ENCODE peak calls at places on chromosomes 2 and 18, in five cellular contexts. N is uterus, E is stomach, J is K562, M is esophagus squamous epithelium. V is an unnamed sample.

GRCh38 chr2:106869512-106870276 is 16.3 kb downstream of the ST6GAL2 start:
- DNase-seq in M (no peak), J (no peak), N (no peak), E (no peak), V (peak; percentile 80)

GRCh38 chr2:205964111-205964761 is 121.7 kb downstream of the INO80D start:
- DNase-seq in J (no peak), M (no peak), E (no peak), N (no peak), V (no peak)

GRCh38 chr2:216665717-216666116 is 29.6 kb downstream of the IGFBP5 start:
- DNase-seq in N (no peak), M (no peak), E (peak; percentile 37), J (no peak), V (no peak)

GRCh38 chr18:8615397-8616025 is 6.3 kb downstream of the RAB12 start:
- DNase-seq in M (no peak), J (peak; percentile 51), N (peak; percentile 35), E (no peak), V (no peak)

GRCh38 chr2:214311931-214312749 is 98.7 kb upstream of the VWC2L start:
- DNase-seq in E (no peak), N (no peak), J (no peak), M (no peak), V (no peak)

GRCh38 chr18:8661754-8662573 is 43.4 kb upstream of the MTCL1 start:
- DNase-seq in N (no peak), J (no peak), E (peak; percentile 37), M (no peak), V (no peak)

GRCh38 chr2:151774506-151774905 is 40.2 kb upstream of the NEB start:
- DNase-seq in E (no peak), N (no peak), J (no peak), M (no peak), V (no peak)

GRCh38 chr18:44837491-44838185 is 156.9 kb downstream of the SETBP1 start:
- DNase-seq in M (no peak), J (no peak), N (no peak), E (no peak), V (no peak)

GRCh38 chr2:216833076-216833475 is 26.8 kb downstream of the TNP1 start:
- DNase-seq in J (no peak), M (no peak), N (no peak), E (no peak), V (no peak)

GRCh38 chr2:211673054-211673628 is 865.5 kb downstream of the ERBB4 start:
- DNase-seq in J (no peak), E (no peak), N (no peak), M (no peak), V (no peak)

GRCh38 chr2:225040862-225041209 is 1.4 kb downstream of the DOCK10 start:
- DNase-seq in E (no peak), M (no peak), N (no peak), J (no peak), V (no peak)

GRCh38 chr2:144376926-144377325 is 143.0 kb downstream of the ZEB2 start:
- DNase-seq in J (no peak), M (no peak), E (no peak), N (no peak), V (no peak)

GRCh38 chr2:67379048-67379447 is 18.1 kb upstream of the ETAA1 start:
- DNase-seq in E (no peak), M (no peak), N (no peak), J (no peak), V (no peak)

GRCh38 chr2:189086710-189087109 is 92.9 kb downstream of the COL5A2 start:
- DNase-seq in E (no peak), M (no peak), N (no peak), J (no peak), V (no peak)

GRCh38 chr2:199019898-199020507 is 437.7 kb downstream of the SATB2 start:
- DNase-seq in M (no peak), N (no peak), J (peak; percentile 8), E (no peak), V (no peak)

GRCh38 chr2:24203029-24203786 is 28.4 kb downstream of the FAM228A start:
- DNase-seq in J (no peak), E (no peak), N (no peak), M (no peak), V (no peak)

GRCh38 chr2:26970928-26971627 is 641 bp downstream of the MAPRE3 start:
- DNase-seq in J (peak; percentile 27), E (no peak), N (peak; percentile 39), M (no peak), V (no peak)

GRCh38 chr2:129812071-129812470 is 167.4 kb upstream of the RAB6C start:
- DNase-seq in M (no peak), J (no peak), N (no peak), E (peak; percentile 47), V (no peak)

GRCh38 chr2:50808694-50809093 is 223.2 kb downstream of the NRXN1 start:
- DNase-seq in N (no peak), E (no peak), J (no peak), M (no peak), V (no peak)

GRCh38 chr2:229714080-229714735 is at the start of gene DNER:
- DNase-seq in M (no peak), N (no peak), J (peak; percentile 78), E (peak; percentile 42), V (no peak)

GRCh38 chr18:62716679-62717058 is 1.3 kb downstream of the PHLPP1 start:
- DNase-seq in M (no peak), J (peak; percentile 29), E (peak; percentile 45), N (peak; percentile 46), V (no peak)

GRCh38 chr18:37534627-37535026 is 31.0 kb downstream of the CELF4 start:
- DNase-seq in M (no peak), E (no peak), J (no peak), N (no peak), V (no peak)

GRCh38 chr2:20169796-20170467 is 55.0 kb downstream of the SDC1 start:
- DNase-seq in E (peak; percentile 23), J (no peak), M (no peak), N (no peak), V (no peak)

GRCh38 chr2:138180691-138181386 is 216.6 kb downstream of the HNMT start:
- DNase-seq in M (no peak), E (no peak), J (no peak), N (no peak), V (no peak)
- TF ChIP-seq CTCF in M (no peak), E (no peak), J (peak; percentile 30), N (no peak), V (no peak)

DNA sequence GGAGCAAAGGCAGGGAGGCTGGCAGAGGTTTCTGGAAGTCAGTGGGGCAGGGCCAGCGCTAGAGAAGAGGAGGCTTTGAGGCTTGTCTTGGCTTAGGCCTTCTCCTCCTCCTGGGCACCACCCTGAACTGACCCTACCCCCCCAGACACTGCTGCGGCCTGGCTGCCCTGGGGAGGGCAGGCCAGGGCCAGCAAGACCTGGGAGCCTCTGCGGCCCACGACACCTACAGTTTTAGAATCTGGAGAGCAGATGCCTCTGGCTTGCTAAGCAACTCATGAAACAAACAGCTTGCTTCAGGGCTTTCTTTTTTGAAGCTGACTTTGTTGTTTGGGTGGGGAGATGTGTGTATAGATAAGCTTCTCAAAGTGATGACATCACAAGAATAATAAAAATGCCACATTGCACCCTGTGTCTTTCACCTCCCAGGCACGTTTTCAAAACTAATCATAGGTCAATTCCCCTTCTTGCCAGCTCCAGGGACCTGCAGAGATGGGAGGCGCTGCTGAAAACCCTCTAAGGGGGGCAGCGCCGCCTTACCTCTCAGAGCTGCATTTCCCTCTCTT is 46.2 kb upstream of the SMAD7 start:
- DNase-seq in J (no peak), N (no peak), E (no peak), M (no peak), V (no peak)
- H3K27ac ChIP-seq in J (no peak overlapping the region), N (no peak overlapping the region), E (no peak overlapping the region), M (no peak overlapping the region), V (no peak overlapping the region)

DNA sequence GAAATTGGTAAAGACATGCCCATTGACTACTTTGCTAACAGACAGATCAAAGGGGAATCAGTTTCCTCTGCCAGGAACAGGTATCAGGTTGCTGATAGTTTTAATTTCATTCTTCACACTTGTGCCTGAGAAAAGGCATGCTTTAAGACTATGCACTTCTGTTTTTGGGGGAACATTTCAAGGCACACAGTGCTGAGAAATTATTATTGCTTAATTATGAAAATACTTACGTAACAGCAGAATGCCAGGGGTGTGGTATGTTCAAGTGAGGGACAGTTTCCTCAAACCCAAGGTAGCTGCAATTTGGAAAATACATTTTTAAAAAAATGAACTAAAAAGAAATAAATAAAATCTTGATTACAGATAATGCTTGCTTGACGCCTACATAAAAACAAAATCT is 1746.1 kb upstream of the PIK3C3 start:
- DNase-seq in M (no peak), E (no peak), J (no peak), N (no peak), V (no peak)
- TF ChIP-seq POLR2A in M (no peak), E (no peak), J (no peak), N (no peak), V (no peak)

DNA sequence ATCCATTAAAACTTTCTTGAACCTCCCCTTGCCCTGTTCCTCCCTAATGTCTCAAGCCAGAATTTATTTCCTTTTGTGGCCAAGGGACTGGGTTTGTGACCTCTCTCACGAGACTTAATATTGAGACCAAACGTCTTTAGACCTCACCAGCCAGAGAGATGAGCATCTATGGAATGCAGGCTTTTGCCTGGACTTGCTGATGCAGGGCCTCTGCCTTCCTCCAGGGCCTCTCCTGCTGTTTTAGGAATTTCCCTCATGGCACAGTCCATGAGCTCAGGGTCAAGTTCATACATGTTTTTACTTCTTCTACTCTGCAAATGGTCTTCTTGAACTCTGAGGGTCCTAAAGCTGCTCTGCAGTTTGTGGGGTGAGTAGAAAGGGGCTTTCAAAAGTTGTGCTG is 22.3 kb downstream of the IL1B start:
- DNase-seq in E (no peak), J (no peak), M (no peak), N (no peak), V (no peak)
- TF ChIP-seq CTCF in E (no peak), J (no peak), M (no peak), N (no peak), V (no peak)

GRCh38 chr2:69175795-69176715 is 163.1 kb downstream of the ANTXR1 start:
- DNase-seq in E (no peak), M (no peak), J (no peak), N (no peak), V (no peak)
- H3K27ac ChIP-seq in E (no peak overlapping the region), M (peak overlapping the region; percentile 79), J (no peak overlapping the region), N (peak overlapping the region; percentile 88), V (peak overlapping the region; percentile 88)

GRCh38 chr2:230947908-230948365 is 22.9 kb upstream of the GPR55 start:
- DNase-seq in J (no peak), E (peak; percentile 24), M (no peak), N (no peak), V (no peak)
- TF ChIP-seq POLR2A in J (no peak), E (no peak), M (no peak), N (no peak), V (no peak)

DNA sequence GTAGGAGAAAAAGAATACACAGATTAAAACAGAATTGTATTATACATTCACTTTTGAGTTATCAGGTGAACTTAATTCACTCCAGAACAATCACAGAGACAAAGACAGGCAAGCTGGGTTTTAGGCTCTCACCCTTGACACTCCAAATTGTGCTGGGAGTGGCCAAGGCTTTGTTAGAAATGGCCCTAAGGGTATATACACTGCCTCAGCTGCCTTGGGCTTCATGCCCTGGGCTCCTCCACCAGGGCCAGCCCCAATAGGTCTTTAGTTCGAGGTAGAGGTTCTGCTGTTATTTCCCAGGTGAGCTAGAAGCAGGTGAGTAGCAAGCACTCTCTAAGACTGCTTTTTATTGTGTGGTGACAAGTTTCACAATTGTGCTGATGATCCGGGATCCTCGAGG is 19.9 kb downstream of the GEMIN6 start:
- DNase-seq in J (no peak), M (no peak), N (no peak), E (no peak), V (no peak)
- TF ChIP-seq CTCF in J (no peak), M (no peak), N (no peak), E (no peak), V (no peak)

GRCh38 chr2:31428001-31428418 is 13.5 kb upstream of the XDH start:
- DNase-seq in J (no peak), M (no peak), N (no peak), E (no peak), V (peak; percentile 86)
- H3K27ac ChIP-seq in J (no peak overlapping the region), M (no peak overlapping the region), N (no peak overlapping the region), E (no peak overlapping the region), V (no peak overlapping the region)

V was measured in esophagus muscularis mucosa.